ENCODE peak calls at places on chromosome 1, in ten cellular contexts. One of them, this sample, is unnamed.

GRCh38 chr1:236425031-236425663 is 31.1 kb downstream of the EDARADD start:
- DNase-seq in AG04450: no peak
- DNase-seq in GM06990: peak
- DNase-seq in astrocyte of the cerebellum: no peak
- DNase-seq in HFF-Myc: no peak
- DNase-seq in heart right ventricle: no peak
- DNase-seq in fibroblast of pulmonary artery: no peak
- DNase-seq in fibroblast of the aortic adventitia: no peak
- DNase-seq in cardiac fibroblast: no peak
- DNase-seq in BJ: no peak
- DNase-seq in this sample: no peak

GRCh38 chr1:31573261-31573660 is 3.1 kb upstream of the TINAGL1 start:
- DNase-seq in AG04450: no peak
- DNase-seq in GM06990: no peak
- DNase-seq in astrocyte of the cerebellum: no peak
- DNase-seq in HFF-Myc: no peak
- DNase-seq in heart right ventricle: no peak
- DNase-seq in fibroblast of pulmonary artery: no peak
- DNase-seq in fibroblast of the aortic adventitia: no peak
- DNase-seq in cardiac fibroblast: no peak
- DNase-seq in BJ: no peak
- DNase-seq in this sample: no peak

GRCh38 chr1:94899756-94900155 is 27.2 kb downstream of the CNN3 start:
- DNase-seq in AG04450: no peak
- DNase-seq in GM06990: no peak
- DNase-seq in astrocyte of the cerebellum: no peak
- DNase-seq in HFF-Myc: no peak
- DNase-seq in heart right ventricle: no peak
- DNase-seq in fibroblast of pulmonary artery: no peak
- DNase-seq in fibroblast of the aortic adventitia: peak
- DNase-seq in cardiac fibroblast: no peak
- DNase-seq in BJ: no peak
- DNase-seq in this sample: no peak

GRCh38 chr1:78843111-78843908 is 163.2 kb downstream of the ADGRL4 start:
- DNase-seq in AG04450: peak
- DNase-seq in GM06990: no peak
- DNase-seq in astrocyte of the cerebellum: no peak
- DNase-seq in HFF-Myc: peak
- DNase-seq in heart right ventricle: no peak
- DNase-seq in fibroblast of pulmonary artery: peak
- DNase-seq in fibroblast of the aortic adventitia: peak
- DNase-seq in cardiac fibroblast: peak
- DNase-seq in BJ: no peak
- DNase-seq in this sample: no peak

GRCh38 chr1:61436491-61437120 is 288.3 kb downstream of the TM2D1 start:
- DNase-seq in AG04450: no peak
- DNase-seq in GM06990: no peak
- DNase-seq in astrocyte of the cerebellum: no peak
- DNase-seq in HFF-Myc: no peak
- DNase-seq in heart right ventricle: no peak
- DNase-seq in fibroblast of pulmonary artery: peak
- DNase-seq in fibroblast of the aortic adventitia: no peak
- DNase-seq in cardiac fibroblast: no peak
- DNase-seq in BJ: no peak
- DNase-seq in this sample: no peak

GRCh38 chr1:89834078-89834704 is 13.4 kb downstream of the LRRC8D start:
- DNase-seq in AG04450: no peak
- DNase-seq in GM06990: no peak
- DNase-seq in astrocyte of the cerebellum: no peak
- DNase-seq in HFF-Myc: no peak
- DNase-seq in heart right ventricle: no peak
- DNase-seq in fibroblast of pulmonary artery: no peak
- DNase-seq in fibroblast of the aortic adventitia: no peak
- DNase-seq in cardiac fibroblast: no peak
- DNase-seq in BJ: no peak
- DNase-seq in this sample: no peak

GRCh38 chr1:109490934-109491302 is 3.0 kb upstream of the CYB561D1 start:
- DNase-seq in AG04450: no peak
- DNase-seq in GM06990: no peak
- DNase-seq in astrocyte of the cerebellum: no peak
- DNase-seq in HFF-Myc: no peak
- DNase-seq in heart right ventricle: no peak
- DNase-seq in fibroblast of pulmonary artery: no peak
- DNase-seq in fibroblast of the aortic adventitia: no peak
- DNase-seq in cardiac fibroblast: no peak
- DNase-seq in BJ: no peak
- DNase-seq in this sample: no peak

GRCh38 chr1:210195635-210196160 is 36.9 kb upstream of the SERTAD4 start:
- DNase-seq in AG04450: no peak
- DNase-seq in GM06990: no peak
- DNase-seq in astrocyte of the cerebellum: no peak
- DNase-seq in HFF-Myc: no peak
- DNase-seq in heart right ventricle: no peak
- DNase-seq in fibroblast of pulmonary artery: peak
- DNase-seq in fibroblast of the aortic adventitia: no peak
- DNase-seq in cardiac fibroblast: no peak
- DNase-seq in BJ: no peak
- DNase-seq in this sample: no peak

GRCh38 chr1:232709339-232709738 is 79.4 kb upstream of the SIPA1L2 start:
- DNase-seq in AG04450: no peak
- DNase-seq in GM06990: no peak
- DNase-seq in astrocyte of the cerebellum: no peak
- DNase-seq in HFF-Myc: no peak
- DNase-seq in heart right ventricle: no peak
- DNase-seq in fibroblast of pulmonary artery: peak
- DNase-seq in fibroblast of the aortic adventitia: no peak
- DNase-seq in cardiac fibroblast: no peak
- DNase-seq in BJ: no peak
- DNase-seq in this sample: no peak

GRCh38 chr1:164588388-164589341 is 29.7 kb downstream of the PBX1 start:
- DNase-seq in AG04450: peak
- DNase-seq in GM06990: no peak
- DNase-seq in astrocyte of the cerebellum: peak
- DNase-seq in HFF-Myc: peak
- DNase-seq in heart right ventricle: peak
- DNase-seq in fibroblast of pulmonary artery: peak
- DNase-seq in fibroblast of the aortic adventitia: peak
- DNase-seq in cardiac fibroblast: peak
- DNase-seq in BJ: no peak
- DNase-seq in this sample: no peak

GRCh38 chr1:87814573-87814972 is 485.9 kb downstream of the LMO4 start:
- DNase-seq in AG04450: no peak
- DNase-seq in GM06990: peak
- DNase-seq in astrocyte of the cerebellum: peak
- DNase-seq in HFF-Myc: no peak
- DNase-seq in heart right ventricle: no peak
- DNase-seq in fibroblast of pulmonary artery: no peak
- DNase-seq in fibroblast of the aortic adventitia: peak
- DNase-seq in cardiac fibroblast: no peak
- DNase-seq in BJ: no peak
- DNase-seq in this sample: no peak

GRCh38 chr1:180632326-180633088 is 685 bp downstream of the XPR1 start:
- DNase-seq in AG04450: no peak
- DNase-seq in GM06990: no peak
- DNase-seq in astrocyte of the cerebellum: no peak
- DNase-seq in HFF-Myc: no peak
- DNase-seq in heart right ventricle: peak
- DNase-seq in fibroblast of pulmonary artery: no peak
- DNase-seq in fibroblast of the aortic adventitia: peak
- DNase-seq in cardiac fibroblast: peak
- DNase-seq in BJ: no peak
- DNase-seq in this sample: no peak

GRCh38 chr1:77608893-77609292 is 73.6 kb downstream of the ZZZ3 start:
- DNase-seq in AG04450: no peak
- DNase-seq in GM06990: no peak
- DNase-seq in astrocyte of the cerebellum: no peak
- DNase-seq in HFF-Myc: no peak
- DNase-seq in heart right ventricle: no peak
- DNase-seq in fibroblast of pulmonary artery: no peak
- DNase-seq in fibroblast of the aortic adventitia: no peak
- DNase-seq in cardiac fibroblast: no peak
- DNase-seq in BJ: no peak
- DNase-seq in this sample: no peak
- TF ChIP-seq CTCF in AG04450: no peak
- TF ChIP-seq CTCF in GM06990: no peak
- TF ChIP-seq CTCF in astrocyte of the cerebellum: no peak
- TF ChIP-seq CTCF in HFF-Myc: no peak
- TF ChIP-seq CTCF in heart right ventricle: no peak
- TF ChIP-seq CTCF in fibroblast of pulmonary artery: no peak
- TF ChIP-seq CTCF in fibroblast of the aortic adventitia: no peak
- TF ChIP-seq CTCF in cardiac fibroblast: no peak
- TF ChIP-seq CTCF in BJ: no peak
- TF ChIP-seq CTCF in this sample: no peak

GRCh38 chr1:154170547-154171221 is 15.8 kb upstream of the NUP210L start:
- DNase-seq in AG04450: no peak
- DNase-seq in GM06990: no peak
- DNase-seq in astrocyte of the cerebellum: no peak
- DNase-seq in HFF-Myc: no peak
- DNase-seq in heart right ventricle: no peak
- DNase-seq in fibroblast of pulmonary artery: no peak
- DNase-seq in fibroblast of the aortic adventitia: no peak
- DNase-seq in cardiac fibroblast: no peak
- DNase-seq in BJ: no peak
- DNase-seq in this sample: no peak

GRCh38 chr1:154174654-154175053 is 17.2 kb downstream of the TPM3 start:
- DNase-seq in AG04450: no peak
- DNase-seq in GM06990: no peak
- DNase-seq in astrocyte of the cerebellum: no peak
- DNase-seq in HFF-Myc: no peak
- DNase-seq in heart right ventricle: no peak
- DNase-seq in fibroblast of pulmonary artery: no peak
- DNase-seq in fibroblast of the aortic adventitia: no peak
- DNase-seq in cardiac fibroblast: no peak
- DNase-seq in BJ: no peak
- DNase-seq in this sample: no peak

GRCh38 chr1:154171880-154172279 is 17.0 kb upstream of the NUP210L start:
- DNase-seq in AG04450: no peak
- DNase-seq in GM06990: no peak
- DNase-seq in astrocyte of the cerebellum: no peak
- DNase-seq in HFF-Myc: no peak
- DNase-seq in heart right ventricle: no peak
- DNase-seq in fibroblast of pulmonary artery: no peak
- DNase-seq in fibroblast of the aortic adventitia: no peak
- DNase-seq in cardiac fibroblast: no peak
- DNase-seq in BJ: no peak
- DNase-seq in this sample: no peak

GRCh38 chr1:154167461-154167860 is 12.6 kb upstream of the NUP210L start:
- DNase-seq in AG04450: no peak
- DNase-seq in GM06990: no peak
- DNase-seq in astrocyte of the cerebellum: no peak
- DNase-seq in HFF-Myc: no peak
- DNase-seq in heart right ventricle: no peak
- DNase-seq in fibroblast of pulmonary artery: no peak
- DNase-seq in fibroblast of the aortic adventitia: no peak
- DNase-seq in cardiac fibroblast: no peak
- DNase-seq in BJ: no peak
- DNase-seq in this sample: no peak

DNA sequence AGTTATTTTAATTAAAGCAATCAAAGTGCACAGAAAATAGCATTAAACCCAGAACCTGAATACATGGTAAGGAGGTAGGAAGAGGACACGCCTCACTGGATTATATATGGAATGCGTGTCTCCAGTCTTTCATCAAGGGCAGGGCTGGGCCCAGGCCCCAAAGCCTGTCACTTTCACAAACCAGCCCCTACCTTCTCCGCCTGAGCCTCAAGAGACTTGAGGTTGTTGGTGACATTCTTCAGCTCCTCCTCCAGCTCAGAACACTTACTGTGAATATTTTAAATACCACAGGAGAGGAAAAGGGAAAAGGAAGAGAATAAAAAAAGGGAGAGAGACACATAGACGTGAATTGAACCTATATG is 16.3 kb upstream of the NUP210L start:
- DNase-seq in AG04450: no peak
- DNase-seq in GM06990: no peak
- DNase-seq in astrocyte of the cerebellum: no peak
- DNase-seq in HFF-Myc: no peak
- DNase-seq in heart right ventricle: no peak
- DNase-seq in fibroblast of pulmonary artery: no peak
- DNase-seq in fibroblast of the aortic adventitia: no peak
- DNase-seq in cardiac fibroblast: no peak
- DNase-seq in BJ: no peak
- DNase-seq in this sample: no peak
- H3K4me3 ChIP-seq in AG04450: no peak
- H3K4me3 ChIP-seq in GM06990: no peak
- H3K4me3 ChIP-seq in astrocyte of the cerebellum: no peak
- H3K4me3 ChIP-seq in HFF-Myc: no peak
- H3K4me3 ChIP-seq in heart right ventricle: no peak
- H3K4me3 ChIP-seq in fibroblast of pulmonary artery: no peak
- H3K4me3 ChIP-seq in fibroblast of the aortic adventitia: no peak
- H3K4me3 ChIP-seq in cardiac fibroblast: no peak
- H3K4me3 ChIP-seq in BJ: no peak
- H3K4me3 ChIP-seq in this sample: no peak

DNA sequence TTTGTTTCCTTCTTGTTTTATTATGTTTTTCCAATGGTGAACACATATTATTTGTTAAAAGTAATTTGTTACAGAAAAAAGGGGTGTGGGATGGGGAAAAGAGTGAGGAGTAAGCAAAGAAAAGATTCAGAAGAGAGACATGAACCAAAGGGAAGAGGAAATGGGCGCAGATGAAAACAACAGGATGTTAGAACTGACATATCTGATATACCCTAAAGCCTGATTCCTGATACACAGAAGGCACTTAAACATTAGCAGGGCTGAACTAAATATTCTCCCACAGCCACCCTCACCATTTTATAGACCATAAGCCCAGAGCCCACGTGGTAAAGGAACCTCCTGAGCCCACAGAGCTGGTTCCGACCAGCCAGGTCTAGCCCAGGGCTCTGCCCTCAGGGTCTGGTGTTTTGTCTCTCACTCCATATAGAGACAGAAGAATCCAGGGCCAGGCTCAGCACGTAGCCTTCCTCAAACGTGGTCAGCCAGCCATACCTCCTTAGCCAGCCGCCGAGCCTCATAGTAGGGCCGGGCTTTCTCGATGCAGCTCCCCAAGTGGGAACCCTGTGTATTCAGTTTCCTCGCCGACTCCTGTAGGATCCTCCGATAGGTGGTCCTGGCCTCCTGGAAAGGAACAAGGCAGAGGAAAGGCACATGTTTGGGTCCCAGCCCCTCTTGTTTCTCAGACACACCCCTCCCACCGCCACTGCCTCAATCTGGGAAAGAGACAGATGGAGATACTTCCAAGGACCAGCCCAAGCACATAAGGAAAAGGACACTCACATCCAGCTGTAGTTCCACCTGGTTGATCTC is 9.5 kb downstream of the SH3BP5L start:
- DNase-seq in AG04450: no peak
- DNase-seq in GM06990: no peak
- DNase-seq in astrocyte of the cerebellum: no peak
- DNase-seq in HFF-Myc: no peak
- DNase-seq in heart right ventricle: no peak
- DNase-seq in fibroblast of pulmonary artery: no peak
- DNase-seq in fibroblast of the aortic adventitia: no peak
- DNase-seq in cardiac fibroblast: no peak
- DNase-seq in BJ: no peak
- DNase-seq in this sample: no peak
- TF ChIP-seq CTCF in AG04450: no peak
- TF ChIP-seq CTCF in GM06990: no peak
- TF ChIP-seq CTCF in astrocyte of the cerebellum: no peak
- TF ChIP-seq CTCF in HFF-Myc: no peak
- TF ChIP-seq CTCF in heart right ventricle: no peak
- TF ChIP-seq CTCF in fibroblast of pulmonary artery: no peak
- TF ChIP-seq CTCF in fibroblast of the aortic adventitia: no peak
- TF ChIP-seq CTCF in cardiac fibroblast: no peak
- TF ChIP-seq CTCF in BJ: no peak
- TF ChIP-seq CTCF in this sample: no peak

GRCh38 chr1:2049517-2050481 is at the start of gene PRKCZ:
- DNase-seq in AG04450: no peak
- DNase-seq in GM06990: peak
- DNase-seq in astrocyte of the cerebellum: no peak
- DNase-seq in HFF-Myc: no peak
- DNase-seq in heart right ventricle: peak
- DNase-seq in fibroblast of pulmonary artery: no peak
- DNase-seq in fibroblast of the aortic adventitia: no peak
- DNase-seq in cardiac fibroblast: no peak
- DNase-seq in BJ: no peak
- DNase-seq in this sample: no peak
- H3K4me3 ChIP-seq in AG04450: no peak
- H3K4me3 ChIP-seq in GM06990: peak
- H3K4me3 ChIP-seq in astrocyte of the cerebellum: peak
- H3K4me3 ChIP-seq in HFF-Myc: peak
- H3K4me3 ChIP-seq in heart right ventricle: peak
- H3K4me3 ChIP-seq in fibroblast of pulmonary artery: no peak
- H3K4me3 ChIP-seq in fibroblast of the aortic adventitia: no peak
- H3K4me3 ChIP-seq in cardiac fibroblast: peak
- H3K4me3 ChIP-seq in BJ: no peak
- H3K4me3 ChIP-seq in this sample: peak

This sample was measured in AG04449.